ENCODE peak calls at places on chromosomes 4 and X, in four cellular contexts. B, E, Z and F are unnamed samples.

GRCh38 chrX:19852014-19853005 is 35.1 kb downstream of the SH3KBP1 start:
- DNase-seq in E (no peak), Z (no peak), B (no peak), F (no peak)

GRCh38 chrX:108699368-108699767 is 37.0 kb downstream of the IRS4 start:
- DNase-seq in Z (peak; percentile 55), B (peak; percentile 4), E (no peak), F (peak; percentile 30)

GRCh38 chr4:94140998-94141397 is 66.7 kb upstream of the SMARCAD1 start:
- DNase-seq in Z (no peak), E (no peak), B (no peak), F (no peak)

GRCh38 chr4:173218411-173219125 is 50.0 kb downstream of the GALNT7 start:
- DNase-seq in B (peak; percentile 26), Z (no peak), E (no peak), F (no peak)

GRCh38 chrX:39196192-39197102 is 395.2 kb downstream of the MID1IP1 start:
- DNase-seq in Z (no peak), B (no peak), E (no peak), F (peak; percentile 55)

GRCh38 chrX:104662694-104663093 is 96.7 kb downstream of the IL1RAPL2 start:
- DNase-seq in Z (no peak), B (no peak), E (no peak), F (no peak)

GRCh38 chr4:176084769-176085168 is 19.1 kb downstream of the WDR17 start:
- DNase-seq in Z (peak; percentile 81), B (peak; percentile 2), E (no peak), F (no peak)

GRCh38 chrX:32397562-32398216 is 813.7 kb downstream of the DMD start:
- DNase-seq in B (no peak), E (no peak), Z (no peak), F (no peak)

GRCh38 chr4:158139086-158139485 is 33.7 kb downstream of the GASK1B start:
- DNase-seq in E (no peak), Z (no peak), B (no peak), F (no peak)

GRCh38 chr4:169058312-169058711 is 48.3 kb upstream of the CBR4 start:
- DNase-seq in B (no peak), Z (no peak), E (no peak), F (no peak)

GRCh38 chr4:2243682-2244380 is 1.9 kb upstream of the HAUS3 start:
- DNase-seq in B (peak; percentile 36), E (peak; percentile 53), Z (peak; percentile 34), F (no peak)

GRCh38 chr4:19512086-19512485 is 739.6 kb upstream of the SLIT2 start:
- DNase-seq in Z (no peak), E (no peak), B (no peak), F (peak; percentile 12)

GRCh38 chr4:123708902-123709301 is 312.3 kb downstream of the SPRY1 start:
- DNase-seq in Z (no peak), B (no peak), E (no peak), F (no peak)

GRCh38 chr4:1873776-1874175 is 2.6 kb downstream of the NSD2 start:
- DNase-seq in E (peak; percentile 37), B (no peak), Z (no peak), F (no peak)